ENCODE peak calls at places on chromosomes 11 and 22, in seven cellular contexts. Z is foreskin keratinocyte; X is NCI-H1417; I is naive thymus-derived CD8-positive, alpha-beta T cell; E is endothelial cell of umbilical vein; P is activated T-cell treated with anti-CD3 and anti-CD28 coated beads for 4 hours; S is hippocampal formation. C is an unnamed sample.

GRCh38 chr11:1830500-1831223 is 4.1 kb upstream of the SYT8 start:
- DNase-seq in Z (peak; percentile 85), X (peak; percentile 63), I (no peak), E (no peak), P (no peak), S (no peak), C (no peak)

GRCh38 chr11:127677813-127678212 is 677.2 kb upstream of the KIRREL3 start:
- DNase-seq in Z (no peak), X (no peak), I (no peak), E (no peak), P (no peak), S (no peak), C (no peak)

GRCh38 chr11:116379185-116379828 is 393.5 kb downstream of the BUD13 start:
- DNase-seq in Z (no peak), X (no peak), I (no peak), E (peak; percentile 47), P (no peak), S (no peak), C (peak; percentile 6)

GRCh38 chr11:128689946-128690745 is 3.7 kb upstream of the FLI1 start:
- DNase-seq in Z (no peak), X (peak; percentile 53), I (no peak), E (no peak), P (no peak), S (no peak), C (no peak)

GRCh38 chr11:64014361-64014760 is 21.4 kb upstream of the FLRT1 start:
- DNase-seq in Z (no peak), X (no peak), I (no peak), E (no peak), P (no peak), S (no peak), C (no peak)

GRCh38 chr11:131195801-131196517 is 174.5 kb upstream of the NTM start:
- DNase-seq in Z (no peak), X (no peak), I (no peak), E (no peak), P (no peak), S (peak; percentile 36), C (no peak)

GRCh38 chr22:45597460-45598192 is 74.0 kb upstream of the ATXN10 start:
- DNase-seq in Z (no peak), X (no peak), I (no peak), E (no peak), P (no peak), S (no peak), C (no peak)

GRCh38 chr11:75261474-75261847 is 20.9 kb downstream of the TPBGL start:
- DNase-seq in Z (no peak), X (no peak), I (no peak), E (no peak), P (no peak), S (no peak), C (no peak)

GRCh38 chr22:24950272-24950902 is 2.1 kb upstream of the KIAA1671 start:
- DNase-seq in Z (no peak), X (no peak), I (no peak), E (no peak), P (no peak), S (no peak), C (peak; percentile 10)

GRCh38 chr22:23088199-23088604 is 17.9 kb downstream of the GNAZ start:
- DNase-seq in Z (no peak), X (no peak), I (no peak), E (no peak), P (no peak), S (no peak), C (peak; percentile 8)

GRCh38 chr22:37896181-37896592 is 9.9 kb upstream of the MICALL1 start:
- DNase-seq in Z (peak; percentile 94), X (no peak), I (peak; percentile 55), E (peak; percentile 48), P (no peak), S (no peak), C (no peak)

GRCh38 chr11:109794501-109794900 is 298.7 kb upstream of the ZC3H12C start:
- DNase-seq in Z (no peak), X (no peak), I (no peak), E (no peak), P (no peak), S (no peak), C (peak; percentile 3)

GRCh38 chr22:41868556-41868955 is 35.7 kb downstream of the SREBF2 start:
- DNase-seq in Z (no peak), X (no peak), I (no peak), E (no peak), P (no peak), S (no peak), C (no peak)

GRCh38 chr11:33187851-33188722 is 26.8 kb upstream of the CSTF3 start:
- DNase-seq in Z (no peak), X (no peak), I (no peak), E (no peak), P (no peak), S (no peak), C (no peak)

C was measured in A172.